ENCODE peak calls at places on chromosomes 3 and 15, in ten cellular contexts. H is heart right ventricle, E is tibial artery, O is adrenal gland, N is astrocyte, C is mammary epithelial cell, M is left ventricle myocardium inferior, P is psoas muscle, A is brain microvascular endothelial cell, T is cardiac muscle cell. Y is an unnamed sample. For H3K36me3, the result is how much of the 10 kb centered on the place peaks cover.

GRCh38 chr15:99438222-99438592 is 127.6 kb upstream of the MEF2A start:
- DNase-seq in H (no peak), E (no peak), O (peak), N (no peak), C (no peak), M (no peak), P (no peak), A (no peak), T (no peak), Y (no peak)

GRCh38 chr15:51718199-51718598 is 19.3 kb downstream of the LYSMD2 start:
- DNase-seq in H (no peak), E (no peak), O (no peak), N (no peak), C (no peak), M (no peak), P (no peak), A (no peak), T (no peak), Y (no peak)

GRCh38 chr15:29736745-29737023 is 85.6 kb downstream of the TJP1 start:
- DNase-seq in H (no peak), E (no peak), O (no peak), N (peak), C (peak), M (no peak), P (no peak), A (peak), T (no peak), Y (no peak)

GRCh38 chr15:42306681-42307080 is 33.4 kb upstream of the TMEM87A start:
- DNase-seq in H (no peak), E (no peak), O (no peak), N (no peak), C (no peak), M (no peak), P (no peak), A (no peak), T (no peak), Y (no peak)

GRCh38 chr3:101571028-101571895 is 2.7 kb upstream of the PCNP start:
- DNase-seq in H (no peak), E (no peak), O (no peak), N (no peak), C (no peak), M (no peak), P (no peak), A (no peak), T (no peak), Y (no peak)

GRCh38 chr3:42051384-42052131 is 39.6 kb upstream of the TRAK1 start:
- DNase-seq in H (no peak), E (no peak), O (peak), N (peak), C (no peak), M (no peak), P (no peak), A (no peak), T (peak), Y (no peak)

GRCh38 chr3:143525408-143525807 is 322.9 kb downstream of the SLC9A9 start:
- DNase-seq in H (no peak), E (no peak), O (no peak), N (no peak), C (peak), M (no peak), P (no peak), A (peak), T (peak), Y (no peak)

GRCh38 chr15:33580526-33580925 is 269.8 kb downstream of the RYR3 start:
- DNase-seq in H (no peak), E (no peak), O (no peak), N (peak), C (peak), M (no peak), P (no peak), A (no peak), T (no peak), Y (no peak)

GRCh38 chr3:117695321-117695720 is 985.7 kb downstream of the TUSC7 start:
- DNase-seq in H (no peak), E (no peak), O (no peak), N (peak), C (no peak), M (no peak), P (no peak), A (peak), T (peak), Y (no peak)

GRCh38 chr15:47461560-47462175 is 255.6 kb upstream of the SEMA6D start:
- DNase-seq in H (no peak), E (no peak), O (no peak), N (no peak), C (no peak), M (no peak), P (no peak), A (peak), T (no peak), Y (no peak)

GRCh38 chr3:14614189-14614588 is 37.4 kb upstream of the CCDC174 start:
- DNase-seq in H (no peak), E (no peak), O (no peak), N (no peak), C (peak), M (no peak), P (no peak), A (no peak), T (no peak), Y (no peak)

GRCh38 chr3:187318819-187319616 is 27.5 kb upstream of the MASP1 start:
- DNase-seq in H (no peak), E (no peak), O (peak), N (peak), C (peak), M (no peak), P (no peak), A (peak), T (peak), Y (peak)

GRCh38 chr3:82031576-82031975 is 270.1 kb upstream of the GBE1 start:
- DNase-seq in H (no peak), E (no peak), O (no peak), N (no peak), C (no peak), M (no peak), P (no peak), A (no peak), T (no peak), Y (no peak)

GRCh38 chr15:79965836-79966630 is 5.0 kb downstream of the BCL2A1 start:
- DNase-seq in H (no peak), E (no peak), O (no peak), N (peak), C (peak), M (no peak), P (no peak), A (no peak), T (no peak), Y (no peak)

GRCh38 chr3:106204160-106204868 is 335.5 kb upstream of the CBLB start:
- DNase-seq in H (no peak), E (no peak), O (no peak), N (peak), C (no peak), M (no peak), P (no peak), A (no peak), T (no peak), Y (no peak)

GRCh38 chr3:141241248-141242034 is 9.8 kb downstream of the PXYLP1 start:
- DNase-seq in H (peak), E (peak), O (peak), N (peak), C (no peak), M (peak), P (peak), A (no peak), T (peak), Y (peak)

GRCh38 chr3:52436500-52437106 is 8.3 kb downstream of the SEMA3G start:
- DNase-seq in H (no peak), E (peak), O (no peak), N (no peak), C (no peak), M (peak), P (peak), A (no peak), T (peak), Y (no peak)

GRCh38 chr3:142095866-142096265 is 53.5 kb downstream of the TFDP2 start:
- DNase-seq in H (no peak), E (no peak), O (no peak), N (no peak), C (no peak), M (no peak), P (no peak), A (no peak), T (no peak), Y (no peak)

GRCh38 chr15:101489633-101490407 is at the start of gene PCSK6:
- DNase-seq in H (peak), E (no peak), O (peak), N (no peak), C (no peak), M (peak), P (peak), A (no peak), T (peak), Y (no peak)

GRCh38 chr15:55698653-55699052 is 44.3 kb downstream of the PRTG start:
- DNase-seq in H (no peak), E (no peak), O (no peak), N (no peak), C (no peak), M (no peak), P (no peak), A (no peak), T (no peak), Y (no peak)

GRCh38 chr15:35107122-35107521 is 22.0 kb upstream of the NANOGP8 start:
- DNase-seq in H (no peak), E (no peak), O (no peak), N (no peak), C (peak), M (no peak), P (no peak), A (no peak), T (no peak), Y (no peak)

GRCh38 chr3:9718118-9718517 is 13.4 kb upstream of the BRPF1 start:
- DNase-seq in H (no peak), E (no peak), O (no peak), N (no peak), C (no peak), M (no peak), P (no peak), A (no peak), T (no peak), Y (no peak)

GRCh38 chr3:139887431-139887830 is 47.6 kb upstream of the CLSTN2 start:
- DNase-seq in H (no peak), E (no peak), O (no peak), N (no peak), C (no peak), M (no peak), P (no peak), A (no peak), T (no peak), Y (no peak)

GRCh38 chr3:186277268-186277909 is 84.6 kb downstream of the DGKG start:
- DNase-seq in H (no peak), E (no peak), O (peak), N (peak), C (peak), M (no peak), P (no peak), A (peak), T (peak), Y (no peak)

GRCh38 chr3:31952205-31952604 is 28.9 kb downstream of the OSBPL10 start:
- DNase-seq in H (no peak), E (no peak), O (no peak), N (no peak), C (no peak), M (no peak), P (no peak), A (no peak), T (no peak), Y (no peak)

GRCh38 chr15:72375846-72376581 is at the start of gene HEXA:
- DNase-seq in H (peak), E (peak), O (peak), N (peak), C (peak), M (peak), P (peak), A (peak), T (peak), Y (peak)

GRCh38 chr3:182879031-182879611 is 85.8 kb downstream of the ATP11B start:
- DNase-seq in H (no peak), E (no peak), O (no peak), N (no peak), C (no peak), M (no peak), P (no peak), A (no peak), T (no peak), Y (no peak)

GRCh38 chr3:32815812-32816438 is 1.9 kb upstream of the TRIM71 start:
- DNase-seq in H (no peak), E (no peak), O (no peak), N (no peak), C (no peak), M (no peak), P (no peak), A (no peak), T (no peak), Y (no peak)

GRCh38 chr3:25585361-25586166 is 79.1 kb downstream of the TOP2B start:
- DNase-seq in H (no peak), E (no peak), O (no peak), N (no peak), C (peak), M (no peak), P (no peak), A (no peak), T (no peak), Y (no peak)

GRCh38 chr15:32818758-32819405 is 101.1 kb downstream of the GREM1 start:
- DNase-seq in H (no peak), E (no peak), O (no peak), N (peak), C (no peak), M (no peak), P (no peak), A (no peak), T (peak), Y (no peak)

GRCh38 chr3:155243512-155243921 is 50.0 kb downstream of the STRIT1 start:
- DNase-seq in H (no peak), E (no peak), O (no peak), N (peak), C (peak), M (no peak), P (no peak), A (no peak), T (no peak), Y (no peak)

GRCh38 chr15:74808073-74808839 is 4.4 kb upstream of the LMAN1L start:
- DNase-seq in H (peak), E (no peak), O (no peak), N (no peak), C (peak), M (no peak), P (no peak), A (no peak), T (no peak), Y (no peak)

DNA sequence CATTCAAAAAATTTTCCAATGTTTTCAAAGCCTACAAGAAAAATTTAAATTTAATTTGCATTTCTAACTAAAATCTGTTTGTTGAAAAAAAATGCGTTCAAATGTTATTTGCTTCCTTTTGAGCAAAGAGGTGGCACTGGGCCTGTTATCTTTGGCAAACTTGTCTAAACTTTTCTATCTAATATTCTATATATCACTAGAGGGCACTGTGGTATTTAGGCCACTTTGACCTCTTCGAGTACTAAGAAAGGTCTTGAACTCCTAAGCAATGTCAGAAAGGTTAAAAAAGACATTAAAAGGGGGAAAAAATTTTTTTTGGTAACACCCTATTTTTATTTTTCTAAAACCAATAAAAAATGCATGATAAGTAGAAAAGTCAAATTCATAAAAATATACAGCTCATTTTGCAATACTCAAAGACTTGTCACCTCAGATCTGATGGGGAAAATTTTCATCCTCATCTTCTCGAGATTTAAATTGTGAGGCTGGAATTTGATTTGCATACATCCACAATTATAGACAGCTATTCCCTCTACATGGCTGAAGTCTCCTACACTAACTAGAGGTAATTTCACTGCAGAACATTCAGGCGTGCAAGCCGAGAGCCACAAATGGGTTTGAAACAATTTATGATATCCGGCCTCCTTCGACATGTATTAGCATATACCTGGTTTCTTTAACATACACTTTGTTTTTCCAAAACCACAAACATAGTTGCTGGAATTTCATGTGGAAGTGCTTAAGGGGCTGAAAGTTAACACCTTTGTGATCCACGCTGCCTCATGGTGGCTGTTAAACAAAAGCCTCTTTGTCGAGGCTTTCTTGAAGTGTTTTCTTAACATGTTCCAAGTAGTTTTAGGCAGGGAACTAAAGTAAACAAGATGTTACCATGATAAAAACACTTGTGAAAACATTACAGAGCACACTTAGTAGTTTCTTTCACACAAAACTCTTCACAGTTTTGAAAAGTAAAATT is 576.4 kb downstream of the FOXP1 start:
- DNase-seq in H (no peak), E (no peak), O (no peak), N (peak), C (peak), M (no peak), P (no peak), A (no peak), T (peak), Y (no peak)
- TF ChIP-seq CTCF in H (peak), E (peak), O (no peak), N (peak), C (peak), M (peak), P (peak), A (peak), T (peak), Y (no peak)

DNA sequence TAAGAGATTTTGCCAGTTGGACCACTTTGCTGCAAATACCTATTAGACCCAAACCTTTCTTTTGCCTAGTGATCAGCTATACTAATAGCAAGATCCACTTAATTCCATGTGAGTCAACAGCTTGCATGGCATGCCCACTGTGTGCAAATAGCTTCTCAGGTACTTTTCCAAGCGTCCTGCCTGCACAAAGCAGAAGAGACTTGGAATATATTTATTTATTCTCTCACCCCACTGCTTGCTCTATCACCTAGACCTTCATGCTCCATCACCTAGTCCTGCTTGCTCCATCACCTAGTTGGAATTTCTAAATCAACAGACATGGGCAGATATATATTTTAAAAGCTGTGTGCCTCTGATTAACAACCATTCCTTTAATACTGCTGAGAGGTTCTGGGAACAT is 47.6 kb downstream of the MBNL1 start:
- DNase-seq in H (no peak), E (no peak), O (no peak), N (no peak), C (peak), M (no peak), P (no peak), A (no peak), T (no peak), Y (no peak)
- H3K36me3 ChIP-seq in H (under half), E (under half), O (under half), N (under half), C (under half), M (under half), P (under half), A (under half), T (under half), Y (under half)

GRCh38 chr15:96309143-96309542 is 21.4 kb upstream of the NR2F2 start:
- DNase-seq in H (no peak), E (no peak), O (no peak), N (no peak), C (no peak), M (no peak), P (no peak), A (no peak), T (no peak), Y (no peak)
- TF ChIP-seq CTCF in H (no peak), E (no peak), O (no peak), N (no peak), C (no peak), M (no peak), P (no peak), A (no peak), T (no peak), Y (no peak)

GRCh38 chr15:64981812-64982431 is 7.8 kb downstream of the SPG21 start:
- DNase-seq in H (no peak), E (no peak), O (no peak), N (no peak), C (no peak), M (no peak), P (no peak), A (no peak), T (no peak), Y (no peak)
- H3K36me3 ChIP-seq in H (under half), E (under half), O (under half), N (under half), C (under half), M (under half), P (half or more), A (under half), T (under half), Y (under half)

DNA sequence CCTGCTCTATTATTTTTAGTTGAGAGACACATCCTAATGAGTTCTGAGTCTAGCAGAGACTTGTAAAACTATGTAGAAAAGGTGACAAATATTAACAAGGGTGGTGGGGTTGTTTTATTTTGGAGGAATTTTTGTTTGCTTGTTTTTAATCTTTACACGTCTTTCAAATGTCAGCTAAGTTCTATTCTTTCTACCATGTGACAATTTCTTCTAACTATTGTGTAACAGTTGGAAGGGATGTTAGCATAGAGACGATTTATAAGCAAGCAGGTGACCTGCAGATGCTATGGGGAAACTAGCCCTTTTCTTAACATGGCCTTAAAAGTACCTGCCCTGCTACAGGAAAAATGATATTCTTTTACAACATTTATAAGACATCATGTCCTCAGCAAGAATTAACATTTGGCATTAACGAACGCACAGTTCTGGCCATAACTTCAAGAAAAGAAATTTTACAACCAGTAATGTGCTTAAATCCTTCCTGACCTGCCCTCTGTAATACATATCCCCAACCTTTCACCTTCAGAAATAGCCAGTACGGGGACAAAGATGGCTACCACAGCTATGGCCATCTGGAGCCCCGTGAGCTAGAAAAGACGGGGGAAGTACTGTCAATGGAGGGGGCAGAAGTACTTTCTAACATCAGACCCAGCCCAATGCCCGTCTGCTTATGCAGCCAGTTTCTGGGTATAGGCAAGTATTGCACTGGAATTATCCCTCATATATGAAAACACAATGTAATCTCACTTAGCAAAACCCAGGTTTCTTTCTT is 67.8 kb upstream of the NR2F2 start:
- DNase-seq in H (no peak), E (no peak), O (no peak), N (no peak), C (no peak), M (no peak), P (no peak), A (no peak), T (no peak), Y (no peak)
- TF ChIP-seq CTCF in H (no peak), E (no peak), O (no peak), N (no peak), C (no peak), M (no peak), P (no peak), A (no peak), T (no peak), Y (no peak)